ENCODE peak calls at places on chromosomes 2 and 18, in nine cellular contexts. M is frontal cortex, T is A549, Y is GM12892, H is NCI-H1092, I is lung microvascular endothelial cell, Q is Daoy, G is MCF 10A, B is LHCN-M2. S is an unnamed sample.

GRCh38 chr2:72159611-72160010 is 11.9 kb upstream of the CYP26B1 start:
- DNase-seq in M (no peak), T (no peak), Y (no peak), H (no peak), I (no peak), Q (no peak), G (no peak), B (no peak), S (no peak)

GRCh38 chr2:30214064-30214463 is 17.3 kb upstream of the LBH start:
- DNase-seq in M (no peak), T (no peak), Y (no peak), H (no peak), I (no peak), Q (no peak), G (no peak), B (no peak), S (no peak)

GRCh38 chr2:36785179-36785795 is 88.8 kb downstream of the VIT start:
- DNase-seq in M (peak), T (peak), Y (peak), H (no peak), I (peak), Q (peak), G (peak), B (peak), S (peak)

GRCh38 chr18:79323471-79323870 is 72.3 kb upstream of the NFATC1 start:
- DNase-seq in M (no peak), T (no peak), Y (no peak), H (no peak), I (no peak), Q (no peak), G (no peak), B (no peak), S (no peak)

GRCh38 chr2:150495993-150496627 is 8.6 kb upstream of the RND3 start:
- DNase-seq in M (no peak), T (peak), Y (no peak), H (no peak), I (no peak), Q (peak), G (peak), B (peak), S (no peak)

GRCh38 chr2:60337142-60337497 is 216.3 kb downstream of the BCL11A start:
- DNase-seq in M (no peak), T (no peak), Y (no peak), H (no peak), I (no peak), Q (no peak), G (no peak), B (no peak), S (peak)

GRCh38 chr18:2932247-2933181 is 80.4 kb downstream of the LPIN2 start:
- DNase-seq in M (peak), T (peak), Y (no peak), H (peak), I (peak), Q (peak), G (peak), B (peak), S (peak)

GRCh38 chr18:69402219-69402989 is 1.7 kb downstream of the DOK6 start:
- DNase-seq in M (no peak), T (no peak), Y (no peak), H (no peak), I (no peak), Q (no peak), G (no peak), B (no peak), S (no peak)

GRCh38 chr18:57787068-57787682 is 15.9 kb downstream of the ATP8B1 start:
- DNase-seq in M (no peak), T (no peak), Y (no peak), H (no peak), I (no peak), Q (no peak), G (no peak), B (no peak), S (no peak)

S was measured in SJCRH30.